ENCODE peak calls at places on chromosomes 2 and 18, in nine cellular contexts. M, J, I, C, U, R, A, Z and V are unnamed samples.

GRCh38 chr18:28175930-28176673 is 828 bp downstream of the CDH2 start:
- DNase-seq in M (no peak), J (no peak), I (no peak), C (no peak), U (no peak), R (peak), A (peak), Z (peak), V (no peak)

GRCh38 chr2:191869178-191869577 is 22.3 kb upstream of the CAVIN2 start:
- DNase-seq in M (no peak), J (no peak), I (no peak), C (no peak), U (no peak), R (no peak), A (peak), Z (peak), V (peak)

GRCh38 chr18:11654736-11655604 is 34.1 kb upstream of the GNAL start:
- DNase-seq in M (no peak), J (no peak), I (no peak), C (no peak), U (peak), R (peak), A (peak), Z (peak), V (peak)

GRCh38 chr2:208820289-208820688 is 413.7 kb downstream of the PTH2R start:
- DNase-seq in M (no peak), J (no peak), I (no peak), C (no peak), U (no peak), R (no peak), A (no peak), Z (peak), V (no peak)

GRCh38 chr18:46291149-46291548 is 187.0 kb downstream of the HAUS1 start:
- DNase-seq in M (no peak), J (no peak), I (no peak), C (no peak), U (peak), R (no peak), A (no peak), Z (no peak), V (no peak)

GRCh38 chr2:233380132-233381012 is 26.1 kb downstream of the DGKD start:
- DNase-seq in M (no peak), J (no peak), I (no peak), C (no peak), U (no peak), R (no peak), A (peak), Z (no peak), V (peak)

GRCh38 chr18:55743133-55743532 is 155.1 kb upstream of the TCF4 start:
- DNase-seq in M (no peak), J (no peak), I (no peak), C (no peak), U (no peak), R (no peak), A (peak), Z (no peak), V (no peak)

GRCh38 chr2:227942021-227942420 is 70.6 kb downstream of the DAW1 start:
- DNase-seq in M (no peak), J (no peak), I (no peak), C (no peak), U (no peak), R (no peak), A (no peak), Z (no peak), V (no peak)

GRCh38 chr2:23925702-23926288 is 1.1 kb downstream of the ATAD2B start:
- DNase-seq in M (no peak), J (no peak), I (no peak), C (peak), U (peak), R (peak), A (peak), Z (no peak), V (peak)

GRCh38 chr2:28981016-28981441 is at the start of gene TOGARAM2:
- DNase-seq in M (no peak), J (no peak), I (no peak), C (no peak), U (no peak), R (no peak), A (peak), Z (peak), V (peak)

GRCh38 chr2:129400825-129401224 is 578.6 kb upstream of the RAB6C start:
- DNase-seq in M (no peak), J (no peak), I (no peak), C (no peak), U (no peak), R (no peak), A (no peak), Z (no peak), V (no peak)

GRCh38 chr2:151619337-151619989 is 114.8 kb downstream of the NEB start:
- DNase-seq in M (no peak), J (no peak), I (peak), C (no peak), U (no peak), R (no peak), A (peak), Z (no peak), V (peak)

GRCh38 chr2:70084973-70085710 is 2.1 kb upstream of the PCBP1 start:
- DNase-seq in M (no peak), J (no peak), I (no peak), C (no peak), U (peak), R (no peak), A (no peak), Z (no peak), V (no peak)

GRCh38 chr2:25215948-25216679 is 47.7 kb upstream of the POMC start:
- DNase-seq in M (no peak), J (no peak), I (no peak), C (peak), U (peak), R (peak), A (no peak), Z (peak), V (no peak)

GRCh38 chr18:58727776-58728500 is 56.7 kb downstream of the MALT1 start:
- DNase-seq in M (no peak), J (peak), I (no peak), C (no peak), U (no peak), R (peak), A (peak), Z (no peak), V (peak)

GRCh38 chr2:170022692-170023091 is 155.3 kb upstream of the MYO3B start:
- DNase-seq in M (peak), J (peak), I (peak), C (no peak), U (no peak), R (peak), A (peak), Z (no peak), V (peak)

GRCh38 chr2:240567137-240567871 is 980 bp upstream of the RNPEPL1 start:
- DNase-seq in M (no peak), J (no peak), I (no peak), C (peak), U (peak), R (no peak), A (no peak), Z (no peak), V (no peak)

GRCh38 chr2:231708050-231708772 is at the start of gene PTMA:
- DNase-seq in M (peak), J (peak), I (peak), C (peak), U (peak), R (peak), A (peak), Z (peak), V (peak)

GRCh38 chr2:55885129-55885943 is 38.2 kb downstream of the EFEMP1 start:
- DNase-seq in M (peak), J (peak), I (peak), C (peak), U (no peak), R (peak), A (peak), Z (no peak), V (peak)

GRCh38 chr2:176613358-176614032 is 344.3 kb downstream of the MTX2 start:
- DNase-seq in M (peak), J (no peak), I (no peak), C (peak), U (no peak), R (peak), A (no peak), Z (no peak), V (no peak)

GRCh38 chr2:168392031-168392430 is 64.0 kb upstream of the CERS6 start:
- DNase-seq in M (no peak), J (no peak), I (no peak), C (no peak), U (no peak), R (no peak), A (no peak), Z (no peak), V (no peak)

GRCh38 chr2:74902281-74902860 is 56.1 kb upstream of the POLE4 start:
- DNase-seq in M (no peak), J (no peak), I (no peak), C (no peak), U (no peak), R (no peak), A (no peak), Z (peak), V (no peak)

GRCh38 chr2:57549642-57550102 is 496.9 kb upstream of the VRK2 start:
- DNase-seq in M (no peak), J (no peak), I (no peak), C (no peak), U (no peak), R (no peak), A (no peak), Z (peak), V (peak)

GRCh38 chr2:240832816-240833497 is 12.9 kb upstream of the KIF1A start:
- DNase-seq in M (no peak), J (no peak), I (no peak), C (peak), U (no peak), R (no peak), A (no peak), Z (no peak), V (no peak)

GRCh38 chr2:74498500-74499268 is 719 bp downstream of the LBX2 start:
- DNase-seq in M (no peak), J (no peak), I (no peak), C (no peak), U (peak), R (peak), A (no peak), Z (peak), V (no peak)

GRCh38 chr2:134276381-134277172 is 22.7 kb downstream of the MGAT5 start:
- DNase-seq in M (no peak), J (no peak), I (no peak), C (no peak), U (no peak), R (no peak), A (peak), Z (no peak), V (peak)

GRCh38 chr2:129281761-129282160 is 697.7 kb upstream of the RAB6C start:
- DNase-seq in M (no peak), J (no peak), I (no peak), C (no peak), U (no peak), R (no peak), A (no peak), Z (no peak), V (no peak)

GRCh38 chr2:120437604-120438000 is 91.7 kb downstream of the INHBB start:
- DNase-seq in M (no peak), J (no peak), I (no peak), C (no peak), U (no peak), R (no peak), A (no peak), Z (no peak), V (no peak)

GRCh38 chr18:37085362-37085761 is 256.4 kb downstream of the KIAA1328 start:
- DNase-seq in M (no peak), J (no peak), I (no peak), C (no peak), U (no peak), R (no peak), A (no peak), Z (no peak), V (no peak)

GRCh38 chr2:116980354-116980753 is 834.1 kb upstream of the DDX18 start:
- DNase-seq in M (no peak), J (no peak), I (no peak), C (no peak), U (no peak), R (no peak), A (no peak), Z (peak), V (no peak)

GRCh38 chr18:41338341-41338740 is 616.7 kb upstream of the PIK3C3 start:
- DNase-seq in M (no peak), J (no peak), I (no peak), C (no peak), U (no peak), R (no peak), A (no peak), Z (no peak), V (no peak)

GRCh38 chr18:23641143-23641720 is 21.5 kb downstream of the ANKRD29 start:
- DNase-seq in M (no peak), J (no peak), I (no peak), C (no peak), U (no peak), R (no peak), A (no peak), Z (no peak), V (no peak)

GRCh38 chr2:10036095-10036879 is 7.1 kb upstream of the KLF11 start:
- DNase-seq in M (peak), J (peak), I (no peak), C (peak), U (no peak), R (peak), A (peak), Z (peak), V (peak)
- H3K4me3 ChIP-seq in M (no peak), J (no peak), I (no peak), C (no peak), U (no peak), R (no peak), A (no peak), Z (no peak), V (no peak)

GRCh38 chr2:106546376-106546990 is 59.3 kb downstream of the CD8B2 start:
- DNase-seq in M (no peak), J (no peak), I (no peak), C (no peak), U (no peak), R (no peak), A (no peak), Z (no peak), V (no peak)

GRCh38 chr2:106541333-106541732 is 54.2 kb downstream of the CD8B2 start:
- DNase-seq in M (no peak), J (no peak), I (no peak), C (no peak), U (no peak), R (no peak), A (no peak), Z (no peak), V (no peak)

GRCh38 chr2:106540886-106541285 is 53.7 kb downstream of the CD8B2 start:
- DNase-seq in M (no peak), J (no peak), I (no peak), C (no peak), U (no peak), R (no peak), A (no peak), Z (no peak), V (no peak)

GRCh38 chr2:106547104-106547503 is 59.9 kb downstream of the CD8B2 start:
- DNase-seq in M (no peak), J (no peak), I (no peak), C (no peak), U (no peak), R (peak), A (no peak), Z (no peak), V (no peak)

DNA sequence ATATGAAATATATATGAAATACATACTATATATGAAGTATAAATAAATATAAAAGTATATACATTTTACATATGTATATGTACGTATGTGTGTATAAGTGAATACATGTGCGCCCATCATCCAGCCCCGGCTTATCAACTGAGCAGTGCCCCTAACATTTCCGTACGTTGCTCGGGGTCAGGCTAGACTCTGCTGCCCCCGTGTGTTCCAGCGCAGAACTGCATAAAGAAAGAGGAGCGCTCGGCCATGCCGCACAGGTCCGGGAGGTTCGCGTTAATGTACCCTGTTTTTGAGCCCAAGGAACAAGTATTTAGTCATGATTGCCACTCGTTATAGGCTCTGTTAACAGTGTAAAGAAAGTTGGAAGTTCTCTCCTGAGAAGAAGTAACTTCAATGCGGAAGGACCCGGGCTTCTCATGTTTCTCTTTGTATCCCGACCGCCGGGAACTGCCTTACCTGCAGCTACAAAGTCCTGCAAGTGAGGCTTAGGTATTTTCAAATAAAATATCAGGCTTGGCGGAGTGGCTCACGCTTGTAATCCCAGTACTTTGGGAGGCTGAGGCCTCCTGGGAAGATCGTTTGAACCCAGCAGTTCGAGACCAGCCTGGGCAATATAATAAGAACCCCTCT is 55.7 kb downstream of the CD8B2 start:
- DNase-seq in M (no peak), J (peak), I (no peak), C (peak), U (peak), R (peak), A (peak), Z (peak), V (peak)
- H3K4me3 ChIP-seq in M (no peak), J (no peak), I (no peak), C (peak), U (peak), R (no peak), A (no peak), Z (peak), V (no peak)

GRCh38 chr2:219434718-219435525 is at the start of gene SPEG:
- DNase-seq in M (no peak), J (no peak), I (no peak), C (peak), U (no peak), R (no peak), A (no peak), Z (peak), V (no peak)
- H3K4me3 ChIP-seq in M (no peak), J (no peak), I (no peak), C (peak), U (no peak), R (no peak), A (no peak), Z (peak), V (peak)

GRCh38 chr2:200856806-200857205 is 7.7 kb downstream of the CLK1 start:
- DNase-seq in M (no peak), J (no peak), I (no peak), C (no peak), U (no peak), R (no peak), A (no peak), Z (no peak), V (no peak)

GRCh38 chr2:200861617-200862016 is 2.8 kb downstream of the CLK1 start:
- DNase-seq in M (no peak), J (no peak), I (no peak), C (no peak), U (no peak), R (no peak), A (no peak), Z (no peak), V (no peak)

GRCh38 chr2:200862532-200863000 is 1.9 kb downstream of the CLK1 start:
- DNase-seq in M (peak), J (no peak), I (no peak), C (peak), U (peak), R (peak), A (peak), Z (peak), V (peak)

GRCh38 chr2:200863655-200864205 is 728 bp downstream of the CLK1 start:
- DNase-seq in M (no peak), J (no peak), I (no peak), C (no peak), U (no peak), R (no peak), A (no peak), Z (peak), V (no peak)

GRCh38 chr2:200860092-200860795 is 4.2 kb downstream of the CLK1 start:
- DNase-seq in M (no peak), J (no peak), I (no peak), C (no peak), U (no peak), R (no peak), A (no peak), Z (no peak), V (peak)
- H3K4me3 ChIP-seq in M (no peak), J (no peak), I (no peak), C (peak), U (peak), R (no peak), A (no peak), Z (peak), V (no peak)